ENCODE peak calls at places on chromosomes 1 and 21, in four cellular contexts. One of them, this sample, is unnamed.
A peak's percentile ranks its signal among the peaks of the same experiment; 100 is the strongest.

GRCh38 chr1:109161836-109162606 is 48.1 kb downstream of the ELAPOR1 start:
- DNase-seq in WTC11: no peak
- DNase-seq in GM12878: peak; percentile 58
- DNase-seq in HepG2: no peak
- DNase-seq in this sample: no peak

GRCh38 chr21:46109251-46110221 is 11.6 kb downstream of the COL6A2 start:
- DNase-seq in WTC11: no peak
- DNase-seq in GM12878: no peak
- DNase-seq in HepG2: no peak
- DNase-seq in this sample: no peak

GRCh38 chr21:44051462-44051941 is 39.4 kb downstream of the TRAPPC10 start:
- DNase-seq in WTC11: no peak
- DNase-seq in GM12878: no peak
- DNase-seq in HepG2: no peak
- DNase-seq in this sample: no peak

GRCh38 chr1:26177182-26177684 is at the start of gene CNKSR1:
- DNase-seq in WTC11: peak; percentile 94
- DNase-seq in GM12878: no peak
- DNase-seq in HepG2: peak; percentile 62
- DNase-seq in this sample: no peak

GRCh38 chr1:109767596-109768334 is 4.0 kb upstream of the EPS8L3 start:
- DNase-seq in WTC11: peak; percentile 4
- DNase-seq in GM12878: no peak
- DNase-seq in HepG2: no peak
- DNase-seq in this sample: no peak

GRCh38 chr1:155938220-155938627 is 3.2 kb upstream of the RXFP4 start:
- DNase-seq in WTC11: no peak
- DNase-seq in GM12878: peak; percentile 50
- DNase-seq in HepG2: peak; percentile 77
- DNase-seq in this sample: peak; percentile 54

GRCh38 chr1:117347907-117348306 is 19.3 kb upstream of the MAN1A2 start:
- DNase-seq in WTC11: no peak
- DNase-seq in GM12878: no peak
- DNase-seq in HepG2: no peak
- DNase-seq in this sample: no peak

GRCh38 chr1:61640531-61641125 is 84.3 kb downstream of the TM2D1 start:
- DNase-seq in WTC11: no peak
- DNase-seq in GM12878: no peak
- DNase-seq in HepG2: no peak
- DNase-seq in this sample: no peak

GRCh38 chr1:146012703-146013565 is 8.6 kb downstream of the HJV start:
- DNase-seq in WTC11: no peak
- DNase-seq in GM12878: no peak
- DNase-seq in HepG2: peak; percentile 63
- DNase-seq in this sample: peak; percentile 83

GRCh38 chr1:10939654-10940450 is 72.6 kb upstream of the TARDBP start:
- DNase-seq in WTC11: no peak
- DNase-seq in GM12878: peak; percentile 72
- DNase-seq in HepG2: peak; percentile 62
- DNase-seq in this sample: peak; percentile 22

GRCh38 chr1:944341-945325 is 14.4 kb downstream of the NOC2L start:
- DNase-seq in WTC11: no peak
- DNase-seq in GM12878: no peak
- DNase-seq in HepG2: no peak
- DNase-seq in this sample: no peak

GRCh38 chr1:227789042-227789880 is 26.2 kb upstream of the PRSS38 start:
- DNase-seq in WTC11: no peak
- DNase-seq in GM12878: no peak
- DNase-seq in HepG2: no peak
- DNase-seq in this sample: no peak

GRCh38 chr1:110050602-110051261 is 16.3 kb downstream of the STRIP1 start:
- DNase-seq in WTC11: no peak
- DNase-seq in GM12878: no peak
- DNase-seq in HepG2: no peak
- DNase-seq in this sample: no peak

GRCh38 chr1:64982134-64982533 is 15.8 kb upstream of the JAK1 start:
- DNase-seq in WTC11: no peak
- DNase-seq in GM12878: no peak
- DNase-seq in HepG2: peak; percentile 65
- DNase-seq in this sample: no peak

GRCh38 chr1:222530852-222531251 is 17.1 kb downstream of the HHIPL2 start:
- DNase-seq in WTC11: no peak
- DNase-seq in GM12878: no peak
- DNase-seq in HepG2: no peak
- DNase-seq in this sample: no peak

GRCh38 chr1:151238467-151238739 is 16.1 kb upstream of the PSMD4 start:
- DNase-seq in WTC11: no peak
- DNase-seq in GM12878: no peak
- DNase-seq in HepG2: no peak
- DNase-seq in this sample: no peak

GRCh38 chr1:44645466-44646244 is 28.6 kb downstream of the TMEM53 start:
- DNase-seq in WTC11: no peak
- DNase-seq in GM12878: no peak
- DNase-seq in HepG2: no peak
- DNase-seq in this sample: no peak

GRCh38 chr1:223870617-223871574 is 25.1 kb upstream of the TP53BP2 start:
- DNase-seq in WTC11: no peak
- DNase-seq in GM12878: no peak
- DNase-seq in HepG2: no peak
- DNase-seq in this sample: no peak

GRCh38 chr1:174197547-174197946 is 38.2 kb downstream of the RABGAP1L start:
- DNase-seq in WTC11: no peak
- DNase-seq in GM12878: no peak
- DNase-seq in HepG2: no peak
- DNase-seq in this sample: no peak

GRCh38 chr1:180953291-180953747 is 40.6 kb downstream of the KIAA1614 start:
- DNase-seq in WTC11: no peak
- DNase-seq in GM12878: no peak
- DNase-seq in HepG2: no peak
- DNase-seq in this sample: no peak

GRCh38 chr1:172446547-172446946 is 2.7 kb upstream of the PIGC start:
- DNase-seq in WTC11: no peak
- DNase-seq in GM12878: no peak
- DNase-seq in HepG2: no peak
- DNase-seq in this sample: no peak

GRCh38 chr21:25682382-25682781 is 43.3 kb downstream of the JAM2 start:
- DNase-seq in WTC11: peak; percentile 29
- DNase-seq in GM12878: no peak
- DNase-seq in HepG2: no peak
- DNase-seq in this sample: no peak

GRCh38 chr1:21834666-21835065 is 22.6 kb downstream of the LDLRAD2 start:
- DNase-seq in WTC11: no peak
- DNase-seq in GM12878: no peak
- DNase-seq in HepG2: no peak
- DNase-seq in this sample: no peak

GRCh38 chr1:155124503-155125463 is 2.9 kb upstream of the EFNA1 start:
- DNase-seq in WTC11: peak; percentile 43
- DNase-seq in GM12878: no peak
- DNase-seq in HepG2: no peak
- DNase-seq in this sample: no peak

GRCh38 chr1:51532853-51533252 is 13.8 kb upstream of the EPS15 start:
- DNase-seq in WTC11: no peak
- DNase-seq in GM12878: no peak
- DNase-seq in HepG2: no peak
- DNase-seq in this sample: no peak

GRCh38 chr1:234132799-234133198 is 228.3 kb downstream of the SLC35F3 start:
- DNase-seq in WTC11: no peak
- DNase-seq in GM12878: no peak
- DNase-seq in HepG2: no peak
- DNase-seq in this sample: no peak

GRCh38 chr1:154219511-154219910 is 1.2 kb upstream of the UBAP2L start:
- DNase-seq in WTC11: no peak
- DNase-seq in GM12878: no peak
- DNase-seq in HepG2: peak; percentile 54
- DNase-seq in this sample: no peak

GRCh38 chr1:25743164-25744139 is 56.5 kb upstream of the SELENON start:
- DNase-seq in WTC11: no peak
- DNase-seq in GM12878: no peak
- DNase-seq in HepG2: no peak
- DNase-seq in this sample: no peak

GRCh38 chr1:150233359-150234308 is 2.3 kb downstream of the ANP32E start:
- DNase-seq in WTC11: no peak
- DNase-seq in GM12878: no peak
- DNase-seq in HepG2: no peak
- DNase-seq in this sample: no peak

GRCh38 chr1:184330884-184331283 is 55.9 kb upstream of the C1orf21 start:
- DNase-seq in WTC11: no peak
- DNase-seq in GM12878: no peak
- DNase-seq in HepG2: no peak
- DNase-seq in this sample: no peak

GRCh38 chr1:50308883-50309282 is 114.4 kb downstream of the DMRTA2 start:
- DNase-seq in WTC11: peak; percentile 79
- DNase-seq in GM12878: no peak
- DNase-seq in HepG2: peak; percentile 26
- DNase-seq in this sample: peak; percentile 68

GRCh38 chr1:175394739-175395138 is 202.2 kb upstream of the KIAA0040 start:
- DNase-seq in WTC11: no peak
- DNase-seq in GM12878: no peak
- DNase-seq in HepG2: no peak
- DNase-seq in this sample: no peak

GRCh38 chr1:19411612-19412011 is 73.7 kb downstream of the CAPZB start:
- DNase-seq in WTC11: no peak
- DNase-seq in GM12878: peak; percentile 27
- DNase-seq in HepG2: no peak
- DNase-seq in this sample: no peak

GRCh38 chr1:162690672-162691434 is 58.6 kb downstream of the DDR2 start:
- DNase-seq in WTC11: peak; percentile 24
- DNase-seq in GM12878: no peak
- DNase-seq in HepG2: no peak
- DNase-seq in this sample: peak; percentile 15

GRCh38 chr1:181802466-181802865 is 259.0 kb downstream of the ZNF648 start:
- DNase-seq in WTC11: no peak
- DNase-seq in GM12878: no peak
- DNase-seq in HepG2: no peak
- DNase-seq in this sample: no peak

GRCh38 chr1:84712288-84712874 is 22.1 kb upstream of the SSX2IP start:
- DNase-seq in WTC11: no peak
- DNase-seq in GM12878: no peak
- DNase-seq in HepG2: no peak
- DNase-seq in this sample: no peak

GRCh38 chr1:206631085-206631509 is 4.2 kb upstream of the DYRK3 start:
- DNase-seq in WTC11: peak; percentile 72
- DNase-seq in GM12878: peak; percentile 60
- DNase-seq in HepG2: peak; percentile 78
- DNase-seq in this sample: peak; percentile 95
- TF ChIP-seq ETV6 in WTC11: peak; percentile 33
- TF ChIP-seq ETV6 in GM12878: no peak
- TF ChIP-seq ETV6 in HepG2: no peak
- TF ChIP-seq ETV6 in this sample: no peak

GRCh38 chr1:114015075-114015474 is 35.8 kb downstream of the OLFML3 start:
- DNase-seq in WTC11: no peak
- DNase-seq in GM12878: no peak
- DNase-seq in HepG2: no peak
- DNase-seq in this sample: no peak

GRCh38 chr1:114009042-114009392 is 29.7 kb downstream of the OLFML3 start:
- DNase-seq in WTC11: no peak
- DNase-seq in GM12878: no peak
- DNase-seq in HepG2: no peak
- DNase-seq in this sample: no peak

GRCh38 chr1:114009393-114009792 is 30.1 kb downstream of the OLFML3 start:
- DNase-seq in WTC11: no peak
- DNase-seq in GM12878: no peak
- DNase-seq in HepG2: peak; percentile 34
- DNase-seq in this sample: no peak

GRCh38 chr1:114010433-114011184 is 31.3 kb downstream of the OLFML3 start:
- DNase-seq in WTC11: no peak
- DNase-seq in GM12878: no peak
- DNase-seq in HepG2: no peak
- DNase-seq in this sample: no peak

DNA sequence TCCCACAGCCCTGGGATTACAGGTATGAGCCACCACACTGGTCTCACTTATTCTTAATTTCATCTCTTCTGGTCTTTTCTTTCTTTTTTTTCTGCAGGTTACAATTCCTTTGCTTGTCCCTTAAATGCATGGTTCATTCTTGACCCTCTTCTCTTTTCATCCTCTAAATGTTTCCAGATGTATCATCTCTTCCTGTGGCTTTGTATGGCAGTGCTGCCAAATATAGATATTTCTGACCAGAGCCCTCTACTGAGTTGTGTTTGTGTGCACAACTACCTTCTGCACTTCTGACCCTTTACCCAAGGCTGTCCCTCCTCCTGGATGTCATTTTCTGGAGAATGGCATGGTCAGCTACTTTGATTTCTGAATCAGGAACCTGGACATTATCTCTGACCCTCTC is 32.5 kb downstream of the OLFML3 start:
- DNase-seq in WTC11: no peak
- DNase-seq in GM12878: no peak
- DNase-seq in HepG2: no peak
- DNase-seq in this sample: no peak
- TF ChIP-seq ETV6 in WTC11: no peak
- TF ChIP-seq ETV6 in GM12878: no peak
- TF ChIP-seq ETV6 in HepG2: no peak
- TF ChIP-seq ETV6 in this sample: no peak

GRCh38 chr21:17334478-17334877 is 178.4 kb upstream of the CXADR start:
- DNase-seq in WTC11: no peak
- DNase-seq in GM12878: no peak
- DNase-seq in HepG2: no peak
- DNase-seq in this sample: no peak
- TF ChIP-seq ETV6 in WTC11: no peak
- TF ChIP-seq ETV6 in GM12878: no peak
- TF ChIP-seq ETV6 in HepG2: no peak
- TF ChIP-seq ETV6 in this sample: no peak

GRCh38 chr1:97433520-97434175 is 487.2 kb downstream of the DPYD start:
- DNase-seq in WTC11: no peak
- DNase-seq in GM12878: no peak
- DNase-seq in HepG2: no peak
- DNase-seq in this sample: no peak
- TF ChIP-seq ETV6 in WTC11: no peak
- TF ChIP-seq ETV6 in GM12878: no peak
- TF ChIP-seq ETV6 in HepG2: no peak
- TF ChIP-seq ETV6 in this sample: no peak

This sample was measured in K562.